ENCODE peak calls at places on chromosomes 12 and 14, in six cellular contexts. One of them, this sample, is unnamed.

GRCh38 chr12:84814664-84815245 is 97.8 kb downstream of the SLC6A15 start:
- DNase-seq in cardiac muscle cell: no peak
- DNase-seq in uterus: no peak
- DNase-seq in left ventricle myocardium inferior: no peak
- DNase-seq in MM.1S: no peak
- DNase-seq in foreskin fibroblast: peak
- DNase-seq in this sample: no peak

GRCh38 chr12:114666746-114667668 is 17.0 kb downstream of the TBX3 start:
- DNase-seq in cardiac muscle cell: no peak
- DNase-seq in uterus: no peak
- DNase-seq in left ventricle myocardium inferior: no peak
- DNase-seq in MM.1S: no peak
- DNase-seq in foreskin fibroblast: peak
- DNase-seq in this sample: no peak

GRCh38 chr12:92570056-92570753 is 132.6 kb upstream of the PLEKHG7 start:
- DNase-seq in cardiac muscle cell: peak
- DNase-seq in uterus: peak
- DNase-seq in left ventricle myocardium inferior: no peak
- DNase-seq in MM.1S: peak
- DNase-seq in foreskin fibroblast: peak
- DNase-seq in this sample: peak

GRCh38 chr12:102879144-102879763 is 37.8 kb downstream of the PAH start:
- DNase-seq in cardiac muscle cell: peak
- DNase-seq in uterus: peak
- DNase-seq in left ventricle myocardium inferior: peak
- DNase-seq in MM.1S: peak
- DNase-seq in foreskin fibroblast: peak
- DNase-seq in this sample: no peak

GRCh38 chr12:70120970-70121369 is 122.3 kb upstream of the CNOT2 start:
- DNase-seq in cardiac muscle cell: no peak
- DNase-seq in uterus: no peak
- DNase-seq in left ventricle myocardium inferior: no peak
- DNase-seq in MM.1S: no peak
- DNase-seq in foreskin fibroblast: no peak
- DNase-seq in this sample: no peak

GRCh38 chr14:90548455-90548854 is 151.6 kb downstream of the CALM1 start:
- DNase-seq in cardiac muscle cell: no peak
- DNase-seq in uterus: no peak
- DNase-seq in left ventricle myocardium inferior: no peak
- DNase-seq in MM.1S: no peak
- DNase-seq in foreskin fibroblast: no peak
- DNase-seq in this sample: no peak

GRCh38 chr14:105944632-105945610 is 418.5 kb downstream of the TMEM121 start:
- DNase-seq in cardiac muscle cell: no peak
- DNase-seq in uterus: no peak
- DNase-seq in left ventricle myocardium inferior: peak
- DNase-seq in MM.1S: no peak
- DNase-seq in foreskin fibroblast: no peak
- DNase-seq in this sample: no peak

GRCh38 chr12:112370156-112370555 is 12.1 kb downstream of the HECTD4 start:
- DNase-seq in cardiac muscle cell: no peak
- DNase-seq in uterus: no peak
- DNase-seq in left ventricle myocardium inferior: no peak
- DNase-seq in MM.1S: no peak
- DNase-seq in foreskin fibroblast: peak
- DNase-seq in this sample: no peak

GRCh38 chr12:81274619-81275018 is 196.7 kb downstream of the ACSS3 start:
- DNase-seq in cardiac muscle cell: no peak
- DNase-seq in uterus: no peak
- DNase-seq in left ventricle myocardium inferior: no peak
- DNase-seq in MM.1S: no peak
- DNase-seq in foreskin fibroblast: no peak
- DNase-seq in this sample: no peak

GRCh38 chr12:89324437-89324836 is 27.9 kb downstream of the DUSP6 start:
- DNase-seq in cardiac muscle cell: no peak
- DNase-seq in uterus: no peak
- DNase-seq in left ventricle myocardium inferior: no peak
- DNase-seq in MM.1S: no peak
- DNase-seq in foreskin fibroblast: no peak
- DNase-seq in this sample: no peak

GRCh38 chr14:64232095-64232830 is 61.9 kb downstream of the ESR2 start:
- DNase-seq in cardiac muscle cell: no peak
- DNase-seq in uterus: no peak
- DNase-seq in left ventricle myocardium inferior: no peak
- DNase-seq in MM.1S: no peak
- DNase-seq in foreskin fibroblast: peak
- DNase-seq in this sample: peak

GRCh38 chr14:73759714-73760597 is 45.8 kb upstream of the PNMA1 start:
- DNase-seq in cardiac muscle cell: peak
- DNase-seq in uterus: peak
- DNase-seq in left ventricle myocardium inferior: peak
- DNase-seq in MM.1S: peak
- DNase-seq in foreskin fibroblast: peak
- DNase-seq in this sample: peak

GRCh38 chr12:110563702-110564470 is 19.2 kb downstream of the PPTC7 start:
- DNase-seq in cardiac muscle cell: peak
- DNase-seq in uterus: no peak
- DNase-seq in left ventricle myocardium inferior: no peak
- DNase-seq in MM.1S: no peak
- DNase-seq in foreskin fibroblast: peak
- DNase-seq in this sample: no peak

GRCh38 chr12:41151789-41152188 is 36.3 kb upstream of the PDZRN4 start:
- DNase-seq in cardiac muscle cell: no peak
- DNase-seq in uterus: no peak
- DNase-seq in left ventricle myocardium inferior: no peak
- DNase-seq in MM.1S: no peak
- DNase-seq in foreskin fibroblast: no peak
- DNase-seq in this sample: no peak

GRCh38 chr12:128864516-128865186 is 11.4 kb downstream of the GLT1D1 start:
- DNase-seq in cardiac muscle cell: peak
- DNase-seq in uterus: peak
- DNase-seq in left ventricle myocardium inferior: peak
- DNase-seq in MM.1S: no peak
- DNase-seq in foreskin fibroblast: no peak
- DNase-seq in this sample: no peak

GRCh38 chr12:25875661-25876060 is 82.8 kb upstream of the RASSF8 start:
- DNase-seq in cardiac muscle cell: no peak
- DNase-seq in uterus: no peak
- DNase-seq in left ventricle myocardium inferior: no peak
- DNase-seq in MM.1S: no peak
- DNase-seq in foreskin fibroblast: no peak
- DNase-seq in this sample: no peak

GRCh38 chr12:49294804-49295086 is 202 bp upstream of the PRPH start:
- DNase-seq in cardiac muscle cell: no peak
- DNase-seq in uterus: no peak
- DNase-seq in left ventricle myocardium inferior: no peak
- DNase-seq in MM.1S: no peak
- DNase-seq in foreskin fibroblast: no peak
- DNase-seq in this sample: no peak

GRCh38 chr12:114265036-114265435 is 140.9 kb downstream of the TBX5 start:
- DNase-seq in cardiac muscle cell: no peak
- DNase-seq in uterus: no peak
- DNase-seq in left ventricle myocardium inferior: peak
- DNase-seq in MM.1S: no peak
- DNase-seq in foreskin fibroblast: no peak
- DNase-seq in this sample: no peak

GRCh38 chr14:73269729-73270651 is 32.7 kb downstream of the PAPLN start:
- DNase-seq in cardiac muscle cell: peak
- DNase-seq in uterus: no peak
- DNase-seq in left ventricle myocardium inferior: peak
- DNase-seq in MM.1S: no peak
- DNase-seq in foreskin fibroblast: peak
- DNase-seq in this sample: no peak

GRCh38 chr12:45130881-45131281 is 80.0 kb upstream of the DBX2 start:
- DNase-seq in cardiac muscle cell: peak
- DNase-seq in uterus: no peak
- DNase-seq in left ventricle myocardium inferior: no peak
- DNase-seq in MM.1S: peak
- DNase-seq in foreskin fibroblast: peak
- DNase-seq in this sample: peak

GRCh38 chr12:79415754-79416435 is 274.9 kb downstream of the PAWR start:
- DNase-seq in cardiac muscle cell: no peak
- DNase-seq in uterus: no peak
- DNase-seq in left ventricle myocardium inferior: no peak
- DNase-seq in MM.1S: no peak
- DNase-seq in foreskin fibroblast: peak
- DNase-seq in this sample: no peak

GRCh38 chr12:93594766-93595165 is 22.3 kb downstream of the SOCS2 start:
- DNase-seq in cardiac muscle cell: no peak
- DNase-seq in uterus: no peak
- DNase-seq in left ventricle myocardium inferior: no peak
- DNase-seq in MM.1S: no peak
- DNase-seq in foreskin fibroblast: no peak
- DNase-seq in this sample: no peak

GRCh38 chr12:97151481-97151880 is 244.4 kb downstream of the NEDD1 start:
- DNase-seq in cardiac muscle cell: no peak
- DNase-seq in uterus: no peak
- DNase-seq in left ventricle myocardium inferior: no peak
- DNase-seq in MM.1S: no peak
- DNase-seq in foreskin fibroblast: no peak
- DNase-seq in this sample: no peak

DNA sequence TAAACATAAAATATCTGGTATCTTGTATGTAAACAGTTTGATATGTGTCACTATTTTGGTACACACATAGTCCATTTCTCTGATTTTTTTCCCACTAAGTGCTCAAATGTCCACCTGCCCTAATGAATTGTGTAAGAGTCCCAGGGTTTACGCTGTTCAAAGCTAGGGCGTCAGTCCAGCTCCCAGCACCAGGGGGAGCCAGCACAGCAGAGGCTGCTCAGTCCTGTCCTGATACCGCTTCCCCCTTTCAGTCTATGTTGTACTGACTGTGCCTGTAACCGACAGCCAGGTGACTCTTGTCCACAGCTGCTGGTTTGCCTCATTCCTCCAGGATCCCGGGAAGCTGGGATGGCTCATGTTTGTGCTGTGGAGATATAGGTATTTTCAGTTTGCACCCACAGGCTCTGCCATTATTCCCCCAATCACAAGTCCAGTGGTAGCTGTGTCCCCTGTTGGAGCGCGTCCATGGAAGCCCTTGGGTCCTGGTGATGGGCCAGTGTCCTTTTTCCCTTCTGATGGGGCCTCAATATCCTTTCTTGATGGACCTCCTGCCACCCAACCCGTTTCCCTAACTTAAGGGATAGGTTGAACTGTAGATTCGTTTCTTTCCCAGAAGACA is 242.0 kb downstream of the NEDD1 start:
- DNase-seq in cardiac muscle cell: peak
- DNase-seq in uterus: no peak
- DNase-seq in left ventricle myocardium inferior: peak
- DNase-seq in MM.1S: peak
- DNase-seq in foreskin fibroblast: no peak
- DNase-seq in this sample: no peak
- H3K4me3 ChIP-seq in cardiac muscle cell: no peak
- H3K4me3 ChIP-seq in uterus: no peak
- H3K4me3 ChIP-seq in left ventricle myocardium inferior: no peak
- H3K4me3 ChIP-seq in MM.1S: no peak
- H3K4me3 ChIP-seq in foreskin fibroblast: no peak
- H3K4me3 ChIP-seq in this sample: no peak

GRCh38 chr14:104726600-104727451 is 2.8 kb downstream of the ADSS1 start:
- DNase-seq in cardiac muscle cell: no peak
- DNase-seq in uterus: no peak
- DNase-seq in left ventricle myocardium inferior: no peak
- DNase-seq in MM.1S: no peak
- DNase-seq in foreskin fibroblast: no peak
- DNase-seq in this sample: no peak
- TF ChIP-seq CTCF in cardiac muscle cell: no peak
- TF ChIP-seq CTCF in uterus: no peak
- TF ChIP-seq CTCF in left ventricle myocardium inferior: no peak
- TF ChIP-seq CTCF in MM.1S: no peak
- TF ChIP-seq CTCF in foreskin fibroblast: no peak
- TF ChIP-seq CTCF in this sample: peak

DNA sequence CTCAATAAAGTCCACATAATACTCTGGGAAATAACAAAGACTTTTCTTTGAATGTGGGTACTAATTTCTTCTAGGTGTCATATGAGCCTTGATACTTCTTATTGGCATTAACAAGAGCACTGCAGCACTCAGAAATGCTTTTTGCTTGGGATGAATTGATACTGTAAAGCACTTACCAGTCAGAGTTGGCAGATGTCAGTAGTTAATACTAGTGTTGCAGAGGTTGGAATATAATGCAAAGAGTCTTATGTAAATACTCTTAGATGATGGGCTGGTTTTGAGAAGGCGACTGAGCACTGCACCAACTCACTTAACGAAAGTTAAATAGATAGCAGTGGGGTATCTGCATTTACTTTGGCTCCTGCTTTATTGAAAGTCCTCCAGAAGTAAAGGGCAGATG is 25.6 kb upstream of the MBIP start:
- DNase-seq in cardiac muscle cell: no peak
- DNase-seq in uterus: no peak
- DNase-seq in left ventricle myocardium inferior: no peak
- DNase-seq in MM.1S: no peak
- DNase-seq in foreskin fibroblast: no peak
- DNase-seq in this sample: no peak
- H3K4me3 ChIP-seq in cardiac muscle cell: no peak
- H3K4me3 ChIP-seq in uterus: no peak
- H3K4me3 ChIP-seq in left ventricle myocardium inferior: no peak
- H3K4me3 ChIP-seq in MM.1S: no peak
- H3K4me3 ChIP-seq in foreskin fibroblast: no peak
- H3K4me3 ChIP-seq in this sample: no peak

GRCh38 chr14:22106700-22107697 is 433.4 kb upstream of the OR4E1 start:
- DNase-seq in cardiac muscle cell: no peak
- DNase-seq in uterus: no peak
- DNase-seq in left ventricle myocardium inferior: no peak
- DNase-seq in MM.1S: no peak
- DNase-seq in foreskin fibroblast: no peak
- DNase-seq in this sample: no peak
- TF ChIP-seq CTCF in cardiac muscle cell: no peak
- TF ChIP-seq CTCF in uterus: no peak
- TF ChIP-seq CTCF in left ventricle myocardium inferior: no peak
- TF ChIP-seq CTCF in MM.1S: no peak
- TF ChIP-seq CTCF in foreskin fibroblast: no peak
- TF ChIP-seq CTCF in this sample: no peak

DNA sequence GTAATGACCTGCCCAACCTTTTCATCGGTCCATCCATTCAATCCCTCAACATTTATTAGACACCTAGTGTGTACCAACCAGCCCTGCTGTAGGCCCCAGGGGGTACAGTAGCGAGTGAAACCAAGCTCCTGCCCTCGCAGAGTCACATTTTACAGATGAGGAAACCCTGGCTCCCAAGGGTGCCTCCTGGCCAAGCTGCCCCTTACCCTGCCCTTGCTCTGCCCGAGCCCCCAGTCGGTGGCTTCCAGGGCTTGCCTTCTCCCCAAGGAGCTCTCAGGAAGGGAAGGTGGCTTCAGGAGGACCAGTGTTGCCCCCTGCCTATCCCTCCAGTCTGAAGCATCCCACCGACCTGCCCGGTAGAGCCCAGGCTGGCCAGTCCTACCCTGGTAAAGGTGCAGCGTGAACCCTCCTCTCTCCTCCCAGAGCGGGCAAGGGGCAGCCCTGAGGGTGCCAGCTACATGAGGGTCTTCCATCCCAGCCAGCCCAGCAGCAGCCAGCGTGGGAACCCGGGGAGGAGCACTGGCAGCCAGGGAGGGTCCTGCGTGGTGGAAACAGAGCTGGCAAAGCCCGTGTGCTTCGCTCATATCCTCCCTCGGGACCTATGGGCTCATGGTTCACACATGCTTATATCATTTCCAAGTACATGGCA is 670 bp upstream of the BEGAIN start:
- DNase-seq in cardiac muscle cell: no peak
- DNase-seq in uterus: peak
- DNase-seq in left ventricle myocardium inferior: peak
- DNase-seq in MM.1S: no peak
- DNase-seq in foreskin fibroblast: no peak
- DNase-seq in this sample: no peak
- H3K4me3 ChIP-seq in cardiac muscle cell: no peak
- H3K4me3 ChIP-seq in uterus: no peak
- H3K4me3 ChIP-seq in left ventricle myocardium inferior: no peak
- H3K4me3 ChIP-seq in MM.1S: no peak
- H3K4me3 ChIP-seq in foreskin fibroblast: no peak
- H3K4me3 ChIP-seq in this sample: no peak

This sample was measured in AG04449.